ENCODE peak calls at places on chromosomes 12 and 14, in eight cellular contexts. W, Q, G, L, C, I, Y and O are unnamed samples.

GRCh38 chr14:68929623-68930307 is 49.3 kb downstream of the ACTN1 start:
- DNase-seq in W (no peak), Q (no peak), G (no peak), L (no peak), C (no peak), I (no peak), Y (no peak), O (no peak)

GRCh38 chr12:96177013-96177412 is 17.2 kb upstream of the ELK3 start:
- DNase-seq in W (no peak), Q (no peak), G (peak), L (no peak), C (no peak), I (no peak), Y (peak), O (no peak)

GRCh38 chr14:36028665-36029064 is 147.9 kb downstream of the PTCSC3 start:
- DNase-seq in W (no peak), Q (no peak), G (no peak), L (no peak), C (no peak), I (no peak), Y (no peak), O (no peak)

GRCh38 chr14:105168496-105168978 is at the start of gene JAG2:
- DNase-seq in W (peak), Q (peak), G (peak), L (peak), C (peak), I (no peak), Y (peak), O (no peak)

GRCh38 chr12:47276253-47277070 is 196.7 kb upstream of the AMIGO2 start:
- DNase-seq in W (peak), Q (peak), G (peak), L (no peak), C (no peak), I (peak), Y (peak), O (no peak)

GRCh38 chr12:93191956-93192355 is 185.8 kb upstream of the NUDT4 start:
- DNase-seq in W (no peak), Q (no peak), G (no peak), L (no peak), C (peak), I (peak), Y (no peak), O (no peak)

GRCh38 chr12:27112891-27113290 is 30.5 kb upstream of the C12orf71 start:
- DNase-seq in W (no peak), Q (no peak), G (no peak), L (no peak), C (no peak), I (no peak), Y (no peak), O (no peak)

GRCh38 chr12:115468087-115468510 is 784.1 kb upstream of the TBX3 start:
- DNase-seq in W (no peak), Q (no peak), G (no peak), L (no peak), C (no peak), I (no peak), Y (no peak), O (no peak)

GRCh38 chr12:105166736-105167135 is 59.2 kb downstream of the WASHC4 start:
- DNase-seq in W (no peak), Q (no peak), G (no peak), L (no peak), C (no peak), I (no peak), Y (no peak), O (no peak)

GRCh38 chr14:90871605-90872233 is 55.5 kb upstream of the TTC7B start:
- DNase-seq in W (no peak), Q (no peak), G (no peak), L (no peak), C (no peak), I (no peak), Y (no peak), O (no peak)

GRCh38 chr12:31021809-31022492 is 51.7 kb upstream of the DDX11 start:
- DNase-seq in W (no peak), Q (no peak), G (no peak), L (no peak), C (no peak), I (no peak), Y (no peak), O (no peak)

GRCh38 chr14:69543341-69544249 is 31.1 kb downstream of the CCDC177 start:
- DNase-seq in W (no peak), Q (no peak), G (peak), L (no peak), C (peak), I (peak), Y (peak), O (no peak)

GRCh38 chr12:98754095-98754494 is 109.0 kb downstream of the APAF1 start:
- DNase-seq in W (no peak), Q (no peak), G (peak), L (no peak), C (peak), I (no peak), Y (no peak), O (no peak)

GRCh38 chr14:99512571-99513182 is 31.5 kb downstream of the CCNK start:
- DNase-seq in W (no peak), Q (no peak), G (no peak), L (no peak), C (no peak), I (no peak), Y (no peak), O (no peak)

GRCh38 chr12:13570005-13570694 is 373.6 kb downstream of the EMP1 start:
- DNase-seq in W (no peak), Q (no peak), G (no peak), L (no peak), C (no peak), I (no peak), Y (no peak), O (no peak)

GRCh38 chr14:29709490-29709889 is 218.2 kb downstream of the PRKD1 start:
- DNase-seq in W (no peak), Q (no peak), G (no peak), L (no peak), C (no peak), I (no peak), Y (no peak), O (no peak)

GRCh38 chr14:106087855-106088254 is 561.5 kb downstream of the TMEM121 start:
- DNase-seq in W (no peak), Q (no peak), G (no peak), L (no peak), C (no peak), I (no peak), Y (no peak), O (no peak)